ENCODE peak calls at places on chromosome 15, in nine cellular contexts. One of them, this sample, is unnamed.

GRCh38 chr15:99122831-99123705 is 18.2 kb downstream of the SYNM start:
- DNase-seq in A549: no peak
- DNase-seq in HCT116: no peak
- DNase-seq in BJ: no peak
- DNase-seq in brain microvascular endothelial cell: no peak
- DNase-seq in SJSA1: peak
- DNase-seq in CD4-positive, alpha-beta memory T cell: no peak
- DNase-seq in IMR-90: no peak
- DNase-seq in choroid plexus epithelial cell: no peak
- DNase-seq in this sample: no peak

GRCh38 chr15:38182900-38183299 is 69.7 kb upstream of the SPRED1 start:
- DNase-seq in A549: no peak
- DNase-seq in HCT116: no peak
- DNase-seq in BJ: no peak
- DNase-seq in brain microvascular endothelial cell: no peak
- DNase-seq in SJSA1: no peak
- DNase-seq in CD4-positive, alpha-beta memory T cell: no peak
- DNase-seq in IMR-90: no peak
- DNase-seq in choroid plexus epithelial cell: no peak
- DNase-seq in this sample: no peak

GRCh38 chr15:39558421-39558820 is 22.5 kb upstream of the THBS1 start:
- DNase-seq in A549: no peak
- DNase-seq in HCT116: no peak
- DNase-seq in BJ: no peak
- DNase-seq in brain microvascular endothelial cell: no peak
- DNase-seq in SJSA1: no peak
- DNase-seq in CD4-positive, alpha-beta memory T cell: no peak
- DNase-seq in IMR-90: no peak
- DNase-seq in choroid plexus epithelial cell: no peak
- DNase-seq in this sample: no peak

GRCh38 chr15:100114100-100114499 is 227.7 kb downstream of the ADAMTS17 start:
- DNase-seq in A549: no peak
- DNase-seq in HCT116: no peak
- DNase-seq in BJ: no peak
- DNase-seq in brain microvascular endothelial cell: peak
- DNase-seq in SJSA1: peak
- DNase-seq in CD4-positive, alpha-beta memory T cell: no peak
- DNase-seq in IMR-90: peak
- DNase-seq in choroid plexus epithelial cell: peak
- DNase-seq in this sample: peak

GRCh38 chr15:76340802-76341365 is 4.3 kb downstream of the ISL2 start:
- DNase-seq in A549: no peak
- DNase-seq in HCT116: no peak
- DNase-seq in BJ: no peak
- DNase-seq in brain microvascular endothelial cell: no peak
- DNase-seq in SJSA1: peak
- DNase-seq in CD4-positive, alpha-beta memory T cell: peak
- DNase-seq in IMR-90: no peak
- DNase-seq in choroid plexus epithelial cell: no peak
- DNase-seq in this sample: no peak

GRCh38 chr15:68930268-68931022 is at the start of gene SPESP1:
- DNase-seq in A549: no peak
- DNase-seq in HCT116: no peak
- DNase-seq in BJ: peak
- DNase-seq in brain microvascular endothelial cell: peak
- DNase-seq in SJSA1: no peak
- DNase-seq in CD4-positive, alpha-beta memory T cell: peak
- DNase-seq in IMR-90: peak
- DNase-seq in choroid plexus epithelial cell: peak
- DNase-seq in this sample: peak

GRCh38 chr15:81914734-81915234 is 131.0 kb downstream of the MEX3B start:
- DNase-seq in A549: no peak
- DNase-seq in HCT116: no peak
- DNase-seq in BJ: no peak
- DNase-seq in brain microvascular endothelial cell: no peak
- DNase-seq in SJSA1: no peak
- DNase-seq in CD4-positive, alpha-beta memory T cell: no peak
- DNase-seq in IMR-90: no peak
- DNase-seq in choroid plexus epithelial cell: no peak
- DNase-seq in this sample: no peak

GRCh38 chr15:79896131-79896633 is 632 bp downstream of the MTHFS start:
- DNase-seq in A549: no peak
- DNase-seq in HCT116: no peak
- DNase-seq in BJ: no peak
- DNase-seq in brain microvascular endothelial cell: no peak
- DNase-seq in SJSA1: no peak
- DNase-seq in CD4-positive, alpha-beta memory T cell: no peak
- DNase-seq in IMR-90: no peak
- DNase-seq in choroid plexus epithelial cell: no peak
- DNase-seq in this sample: no peak

GRCh38 chr15:71202712-71203111 is 87.4 kb downstream of the THSD4 start:
- DNase-seq in A549: no peak
- DNase-seq in HCT116: no peak
- DNase-seq in BJ: no peak
- DNase-seq in brain microvascular endothelial cell: no peak
- DNase-seq in SJSA1: no peak
- DNase-seq in CD4-positive, alpha-beta memory T cell: no peak
- DNase-seq in IMR-90: no peak
- DNase-seq in choroid plexus epithelial cell: no peak
- DNase-seq in this sample: no peak

GRCh38 chr15:34132881-34133280 is 31.0 kb downstream of the PGBD4 start:
- DNase-seq in A549: no peak
- DNase-seq in HCT116: no peak
- DNase-seq in BJ: no peak
- DNase-seq in brain microvascular endothelial cell: no peak
- DNase-seq in SJSA1: no peak
- DNase-seq in CD4-positive, alpha-beta memory T cell: no peak
- DNase-seq in IMR-90: peak
- DNase-seq in choroid plexus epithelial cell: peak
- DNase-seq in this sample: peak

GRCh38 chr15:67821784-67822451 is 3.4 kb upstream of the SKOR1 start:
- DNase-seq in A549: no peak
- DNase-seq in HCT116: no peak
- DNase-seq in BJ: no peak
- DNase-seq in brain microvascular endothelial cell: no peak
- DNase-seq in SJSA1: no peak
- DNase-seq in CD4-positive, alpha-beta memory T cell: peak
- DNase-seq in IMR-90: no peak
- DNase-seq in choroid plexus epithelial cell: no peak
- DNase-seq in this sample: no peak

GRCh38 chr15:67824900-67825879 is at the start of gene SKOR1:
- DNase-seq in A549: peak
- DNase-seq in HCT116: no peak
- DNase-seq in BJ: no peak
- DNase-seq in brain microvascular endothelial cell: peak
- DNase-seq in SJSA1: no peak
- DNase-seq in CD4-positive, alpha-beta memory T cell: peak
- DNase-seq in IMR-90: peak
- DNase-seq in choroid plexus epithelial cell: peak
- DNase-seq in this sample: peak

GRCh38 chr15:67824157-67824899 is 981 bp upstream of the SKOR1 start:
- DNase-seq in A549: no peak
- DNase-seq in HCT116: no peak
- DNase-seq in BJ: no peak
- DNase-seq in brain microvascular endothelial cell: no peak
- DNase-seq in SJSA1: no peak
- DNase-seq in CD4-positive, alpha-beta memory T cell: peak
- DNase-seq in IMR-90: no peak
- DNase-seq in choroid plexus epithelial cell: no peak
- DNase-seq in this sample: no peak

GRCh38 chr15:67822537-67823370 is 2.6 kb upstream of the SKOR1 start:
- DNase-seq in A549: peak
- DNase-seq in HCT116: no peak
- DNase-seq in BJ: no peak
- DNase-seq in brain microvascular endothelial cell: no peak
- DNase-seq in SJSA1: no peak
- DNase-seq in CD4-positive, alpha-beta memory T cell: no peak
- DNase-seq in IMR-90: no peak
- DNase-seq in choroid plexus epithelial cell: no peak
- DNase-seq in this sample: no peak

DNA sequence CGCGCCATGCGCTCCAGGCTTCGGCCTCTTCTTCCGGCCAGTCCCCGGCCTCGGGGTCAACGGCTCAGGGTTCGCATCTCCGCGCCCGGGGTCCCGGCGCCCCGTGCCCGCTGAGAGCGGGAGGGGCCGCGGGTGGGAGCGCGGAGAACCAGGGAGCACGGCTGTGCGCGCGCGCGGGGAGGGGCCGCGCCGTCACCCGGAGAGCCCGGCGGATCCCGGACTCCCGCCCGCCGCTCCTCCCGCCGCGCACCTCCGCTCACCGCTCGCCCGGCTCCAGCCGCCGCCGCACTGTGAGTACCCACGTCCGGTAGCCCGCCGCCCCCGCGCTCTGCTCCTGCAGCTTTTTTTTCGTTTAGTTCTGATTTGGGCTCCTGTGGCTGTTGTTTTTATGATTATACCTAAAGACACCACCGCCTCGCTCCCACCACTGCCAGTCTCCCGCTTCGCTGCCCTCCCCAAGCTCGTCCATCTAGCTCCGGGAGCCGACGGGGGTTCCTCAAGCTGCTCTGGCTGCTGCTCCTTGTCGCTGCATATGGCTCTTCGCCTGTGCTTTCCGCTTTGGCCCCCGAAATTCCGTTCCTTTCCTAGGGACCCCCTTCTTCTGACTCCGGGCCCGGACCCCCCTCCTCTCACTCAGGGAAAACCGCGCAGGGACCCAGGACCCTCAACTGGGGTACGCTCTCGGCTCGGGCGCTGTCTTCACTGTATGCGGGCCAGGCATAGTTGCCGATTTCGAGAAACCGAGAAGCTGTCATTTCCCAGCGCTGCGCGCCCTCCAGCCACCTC is 1.7 kb upstream of the SKOR1 start:
- DNase-seq in A549: no peak
- DNase-seq in HCT116: no peak
- DNase-seq in BJ: no peak
- DNase-seq in brain microvascular endothelial cell: no peak
- DNase-seq in SJSA1: no peak
- DNase-seq in CD4-positive, alpha-beta memory T cell: no peak
- DNase-seq in IMR-90: no peak
- DNase-seq in choroid plexus epithelial cell: no peak
- DNase-seq in this sample: no peak
- H3K4me3 ChIP-seq in A549: peak
- H3K4me3 ChIP-seq in HCT116: no peak
- H3K4me3 ChIP-seq in BJ: no peak
- H3K4me3 ChIP-seq in brain microvascular endothelial cell: no peak
- H3K4me3 ChIP-seq in SJSA1: no peak
- H3K4me3 ChIP-seq in CD4-positive, alpha-beta memory T cell: no peak
- H3K4me3 ChIP-seq in IMR-90: no peak
- H3K4me3 ChIP-seq in choroid plexus epithelial cell: no peak
- H3K4me3 ChIP-seq in this sample: no peak

GRCh38 chr15:59614153-59614552 is 2.6 kb downstream of the GCNT3 start:
- DNase-seq in A549: no peak
- DNase-seq in HCT116: no peak
- DNase-seq in BJ: no peak
- DNase-seq in brain microvascular endothelial cell: no peak
- DNase-seq in SJSA1: no peak
- DNase-seq in CD4-positive, alpha-beta memory T cell: no peak
- DNase-seq in IMR-90: no peak
- DNase-seq in choroid plexus epithelial cell: no peak
- DNase-seq in this sample: no peak
- H3K4me3 ChIP-seq in A549: peak
- H3K4me3 ChIP-seq in HCT116: no peak
- H3K4me3 ChIP-seq in BJ: no peak
- H3K4me3 ChIP-seq in brain microvascular endothelial cell: no peak
- H3K4me3 ChIP-seq in SJSA1: no peak
- H3K4me3 ChIP-seq in CD4-positive, alpha-beta memory T cell: no peak
- H3K4me3 ChIP-seq in IMR-90: no peak
- H3K4me3 ChIP-seq in choroid plexus epithelial cell: no peak
- H3K4me3 ChIP-seq in this sample: no peak

GRCh38 chr15:97960364-97961066 is at the start of gene ARRDC4:
- DNase-seq in A549: peak
- DNase-seq in HCT116: peak
- DNase-seq in BJ: peak
- DNase-seq in brain microvascular endothelial cell: peak
- DNase-seq in SJSA1: peak
- DNase-seq in CD4-positive, alpha-beta memory T cell: peak
- DNase-seq in IMR-90: peak
- DNase-seq in choroid plexus epithelial cell: peak
- DNase-seq in this sample: peak
- H3K4me3 ChIP-seq in A549: peak
- H3K4me3 ChIP-seq in HCT116: peak
- H3K4me3 ChIP-seq in BJ: peak
- H3K4me3 ChIP-seq in brain microvascular endothelial cell: peak
- H3K4me3 ChIP-seq in SJSA1: peak
- H3K4me3 ChIP-seq in CD4-positive, alpha-beta memory T cell: no peak
- H3K4me3 ChIP-seq in IMR-90: peak
- H3K4me3 ChIP-seq in choroid plexus epithelial cell: peak
- H3K4me3 ChIP-seq in this sample: peak

GRCh38 chr15:90648137-90649070 is 68.7 kb upstream of the BLM start:
- DNase-seq in A549: peak
- DNase-seq in HCT116: peak
- DNase-seq in BJ: no peak
- DNase-seq in brain microvascular endothelial cell: peak
- DNase-seq in SJSA1: peak
- DNase-seq in CD4-positive, alpha-beta memory T cell: peak
- DNase-seq in IMR-90: peak
- DNase-seq in choroid plexus epithelial cell: peak
- DNase-seq in this sample: peak
- H3K4me3 ChIP-seq in A549: no peak
- H3K4me3 ChIP-seq in HCT116: no peak
- H3K4me3 ChIP-seq in BJ: no peak
- H3K4me3 ChIP-seq in brain microvascular endothelial cell: no peak
- H3K4me3 ChIP-seq in SJSA1: no peak
- H3K4me3 ChIP-seq in CD4-positive, alpha-beta memory T cell: no peak
- H3K4me3 ChIP-seq in IMR-90: no peak
- H3K4me3 ChIP-seq in choroid plexus epithelial cell: no peak
- H3K4me3 ChIP-seq in this sample: no peak

GRCh38 chr15:83065431-83065830 is 1.6 kb downstream of the BTBD1 start:
- DNase-seq in A549: no peak
- DNase-seq in HCT116: no peak
- DNase-seq in BJ: no peak
- DNase-seq in brain microvascular endothelial cell: no peak
- DNase-seq in SJSA1: peak
- DNase-seq in CD4-positive, alpha-beta memory T cell: no peak
- DNase-seq in IMR-90: no peak
- DNase-seq in choroid plexus epithelial cell: peak
- DNase-seq in this sample: peak

GRCh38 chr15:83064859-83065258 is 2.2 kb downstream of the BTBD1 start:
- DNase-seq in A549: no peak
- DNase-seq in HCT116: no peak
- DNase-seq in BJ: no peak
- DNase-seq in brain microvascular endothelial cell: no peak
- DNase-seq in SJSA1: no peak
- DNase-seq in CD4-positive, alpha-beta memory T cell: no peak
- DNase-seq in IMR-90: peak
- DNase-seq in choroid plexus epithelial cell: peak
- DNase-seq in this sample: peak

GRCh38 chr15:83062768-83063180 is 4.3 kb downstream of the BTBD1 start:
- DNase-seq in A549: no peak
- DNase-seq in HCT116: no peak
- DNase-seq in BJ: no peak
- DNase-seq in brain microvascular endothelial cell: no peak
- DNase-seq in SJSA1: no peak
- DNase-seq in CD4-positive, alpha-beta memory T cell: no peak
- DNase-seq in IMR-90: no peak
- DNase-seq in choroid plexus epithelial cell: no peak
- DNase-seq in this sample: no peak

GRCh38 chr15:83061680-83062079 is 5.4 kb downstream of the BTBD1 start:
- DNase-seq in A549: no peak
- DNase-seq in HCT116: no peak
- DNase-seq in BJ: peak
- DNase-seq in brain microvascular endothelial cell: no peak
- DNase-seq in SJSA1: no peak
- DNase-seq in CD4-positive, alpha-beta memory T cell: no peak
- DNase-seq in IMR-90: peak
- DNase-seq in choroid plexus epithelial cell: peak
- DNase-seq in this sample: peak

GRCh38 chr15:83063555-83063954 is 3.5 kb downstream of the BTBD1 start:
- DNase-seq in A549: no peak
- DNase-seq in HCT116: no peak
- DNase-seq in BJ: no peak
- DNase-seq in brain microvascular endothelial cell: no peak
- DNase-seq in SJSA1: no peak
- DNase-seq in CD4-positive, alpha-beta memory T cell: no peak
- DNase-seq in IMR-90: no peak
- DNase-seq in choroid plexus epithelial cell: no peak
- DNase-seq in this sample: no peak
- H3K4me3 ChIP-seq in A549: no peak
- H3K4me3 ChIP-seq in HCT116: no peak
- H3K4me3 ChIP-seq in BJ: no peak
- H3K4me3 ChIP-seq in brain microvascular endothelial cell: no peak
- H3K4me3 ChIP-seq in SJSA1: no peak
- H3K4me3 ChIP-seq in CD4-positive, alpha-beta memory T cell: no peak
- H3K4me3 ChIP-seq in IMR-90: no peak
- H3K4me3 ChIP-seq in choroid plexus epithelial cell: no peak
- H3K4me3 ChIP-seq in this sample: no peak

This sample was measured in fibroblast of villous mesenchyme.